ENCODE peak calls at places on chromosome 11, in seven cellular contexts. R, L, I, J, Q, F and Y are unnamed samples.

GRCh38 chr11:57233702-57234101 is 3.3 kb downstream of the APLNR start:
- ATAC-seq in R (no peak), L (no peak), I (no peak), J (no peak), Q (no peak), F (no peak), Y (no peak)

GRCh38 chr11:117002639-117003305 is 95.5 kb downstream of the SIK3 start:
- ATAC-seq in R (no peak), L (peak; percentile 94), I (no peak), J (peak; percentile 38), Q (peak; percentile 34), F (peak; percentile 89), Y (peak; percentile 89)

GRCh38 chr11:11472096-11472495 is 119.0 kb upstream of the CSNK2A3 start:
- ATAC-seq in R (no peak), L (peak; percentile 29), I (no peak), J (no peak), Q (no peak), F (no peak), Y (no peak)

GRCh38 chr11:64888406-64888757 is 10.0 kb upstream of the EHD1 start:
- ATAC-seq in R (no peak), L (no peak), I (no peak), J (no peak), Q (no peak), F (no peak), Y (no peak)

GRCh38 chr11:121557348-121557747 is 104.6 kb upstream of the SORL1-AS1 start:
- ATAC-seq in R (no peak), L (peak; percentile 77), I (no peak), J (no peak), Q (no peak), F (peak; percentile 45), Y (peak; percentile 77)

GRCh38 chr11:70087446-70088167 is 9.5 kb downstream of the ANO1 start:
- ATAC-seq in R (no peak), L (no peak), I (peak; percentile 26), J (no peak), Q (no peak), F (no peak), Y (no peak)

GRCh38 chr11:45105233-45105992 is 41.0 kb upstream of the PRDM11 start:
- ATAC-seq in R (peak; percentile 53), L (peak; percentile 43), I (peak; percentile 93), J (peak; percentile 86), Q (peak; percentile 76), F (peak; percentile 32), Y (peak; percentile 30)

GRCh38 chr11:12220305-12220704 is 109.9 kb downstream of the MICAL2 start:
- ATAC-seq in R (peak; percentile 26), L (no peak), I (no peak), J (peak; percentile 8), Q (no peak), F (no peak), Y (no peak)

GRCh38 chr11:11787305-11788066 is 54.3 kb upstream of the USP47 start:
- ATAC-seq in R (peak; percentile 73), L (peak; percentile 79), I (peak; percentile 95), J (peak; percentile 97), Q (peak; percentile 91), F (peak; percentile 69), Y (peak; percentile 80)